ENCODE peak calls at places on chromosome 9, in six cellular contexts. X is CD8-positive, alpha-beta memory T cell; D is fibroblast of lung; I is HepG2; Q is tibial nerve; Y is GM23248. N is an unnamed sample.

GRCh38 chr9:14433841-14434511 is 120.0 kb upstream of the NFIB start:
- DNase-seq in I (peak; percentile 20), Q (no peak), Y (peak; percentile 72), D (peak; percentile 63), X (no peak), N (no peak)

GRCh38 chr9:109931623-109932022 is 151.6 kb downstream of the PALM2AKAP2 start:
- DNase-seq in X (no peak), D (no peak), I (no peak), Y (no peak), Q (no peak), N (no peak)

GRCh38 chr9:72052122-72052521 is 8.3 kb downstream of the C9orf57 start:
- DNase-seq in X (no peak), D (no peak), Q (no peak), Y (no peak), I (no peak), N (no peak)

GRCh38 chr9:4301971-4302427 is 2.1 kb upstream of the GLIS3 start:
- DNase-seq in I (no peak), X (no peak), Y (peak; percentile 99), D (peak; percentile 97), Q (peak; percentile 13), N (no peak)

GRCh38 chr9:16679327-16679821 is 191.1 kb downstream of the BNC2 start:
- DNase-seq in Q (no peak), D (peak; percentile 73), Y (peak; percentile 87), X (no peak), I (no peak), N (no peak)

GRCh38 chr9:36213387-36213786 is 22.7 kb downstream of the CLTA start:
- DNase-seq in Q (no peak), I (no peak), Y (no peak), D (no peak), X (no peak), N (no peak)

GRCh38 chr9:136605966-136606365 is 56.8 kb upstream of the EGFL7 start:
- DNase-seq in Y (no peak), I (no peak), X (no peak), D (no peak), Q (no peak), N (no peak)

GRCh38 chr9:129331772-129332512 is 153.9 kb upstream of the IER5L start:
- DNase-seq in Y (no peak), X (no peak), I (no peak), Q (no peak), D (no peak), N (no peak)

GRCh38 chr9:94937214-94937903 is 210.9 kb downstream of the AOPEP start:
- DNase-seq in I (no peak), Q (no peak), X (no peak), Y (peak; percentile 90), D (peak; percentile 94), N (no peak)

GRCh38 chr9:15182755-15183154 is 124.3 kb downstream of the TTC39B start:
- DNase-seq in I (no peak), X (no peak), Q (no peak), D (no peak), Y (no peak), N (no peak)

GRCh38 chr9:89408628-89409101 is 89.2 kb downstream of the SEMA4D start:
- DNase-seq in D (no peak), I (no peak), Y (no peak), Q (no peak), X (peak; percentile 76), N (peak; percentile 44)

GRCh38 chr9:98039474-98040072 is 17.0 kb upstream of the NANS start:
- DNase-seq in D (peak; percentile 34), Q (no peak), X (no peak), Y (peak; percentile 38), I (no peak), N (no peak)

GRCh38 chr9:131743501-131743900 is 3.6 kb upstream of the RAPGEF1 start:
- DNase-seq in Q (no peak), Y (peak; percentile 63), X (no peak), D (no peak), I (no peak), N (no peak)

GRCh38 chr9:88653926-88654325 is 118.9 kb downstream of the NXNL2 start:
- DNase-seq in Q (no peak), X (no peak), Y (peak; percentile 83), I (no peak), D (peak; percentile 75), N (no peak)

GRCh38 chr9:81758123-81758797 is 68.9 kb upstream of the TLE1 start:
- DNase-seq in I (no peak), Q (no peak), Y (no peak), D (no peak), X (no peak), N (no peak)

GRCh38 chr9:3527653-3527960 is 1.8 kb upstream of the RFX3 start:
- DNase-seq in X (no peak), I (peak; percentile 3), Y (no peak), D (no peak), Q (no peak), N (no peak)

GRCh38 chr9:14147738-14148137 is 166.2 kb downstream of the NFIB start:
- DNase-seq in I (no peak), X (no peak), Q (no peak), Y (no peak), D (no peak), N (no peak)

GRCh38 chr9:447230-448025 is 232.8 kb downstream of the DOCK8 start:
- DNase-seq in I (no peak), X (peak; percentile 58), Y (peak; percentile 48), D (peak; percentile 95), Q (no peak), N (peak; percentile 95)

GRCh38 chr9:110246214-110246613 is 10.1 kb downstream of the TXN start:
- DNase-seq in Q (no peak), D (no peak), Y (no peak), X (no peak), I (no peak), N (no peak)

GRCh38 chr9:104881991-104882555 is 45.9 kb downstream of the ABCA1 start:
- DNase-seq in Q (no peak), D (no peak), X (no peak), I (no peak), Y (no peak), N (no peak)

GRCh38 chr9:8622222-8622802 is 822.7 kb upstream of the DMAC1 start:
- DNase-seq in X (no peak), Q (no peak), D (no peak), Y (no peak), I (no peak), N (no peak)

GRCh38 chr9:89592963-89593775 is 11.6 kb upstream of the GADD45G start:
- DNase-seq in I (peak; percentile 66), Q (no peak), D (peak; percentile 70), Y (peak; percentile 27), X (no peak), N (no peak)

GRCh38 chr9:130117816-130118632 is 54.2 kb upstream of the NCS1 start:
- DNase-seq in X (no peak), Y (peak; percentile 94), Q (no peak), I (no peak), D (peak; percentile 72), N (no peak)

GRCh38 chr9:137280478-137281344 is 3.2 kb downstream of the TOR4A start:
- DNase-seq in I (no peak), Y (peak; percentile 59), Q (no peak), D (no peak), X (no peak), N (no peak)

DNA sequence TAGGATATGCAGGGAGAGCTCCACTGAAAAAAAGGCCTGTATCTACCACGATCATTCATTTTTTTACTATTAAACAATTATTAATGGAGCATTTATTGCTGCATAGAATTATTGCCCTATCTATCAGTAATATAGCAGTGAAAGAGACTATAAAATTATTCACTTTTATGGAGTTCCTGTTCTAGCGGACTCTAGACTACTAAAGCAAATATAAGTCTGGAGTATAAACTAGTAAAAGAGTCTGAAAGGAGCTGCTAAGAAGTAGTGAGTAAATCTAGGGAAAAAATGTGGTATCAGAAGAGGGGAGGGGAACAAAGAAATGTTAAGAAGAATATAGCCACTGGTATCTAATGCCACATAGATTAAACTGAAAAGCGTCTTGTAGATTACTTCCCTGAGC is 150.4 kb upstream of the CYLC2 start:
- DNase-seq in X (no peak), I (no peak), Q (no peak), Y (no peak), D (no peak), N (no peak)
- H3K9me3 ChIP-seq in X (no peaks in the 10 kb centered on the region), I (no peaks in the 10 kb centered on the region), Q (no peaks in the 10 kb centered on the region), Y (peaks cover 3% of the 10 kb centered on the region), D (no peaks in the 10 kb centered on the region), N (peaks cover 4% of the 10 kb centered on the region)

GRCh38 chr9:91837982-91838731 is 111.9 kb downstream of the ROR2 start:
- DNase-seq in Q (no peak), Y (peak; percentile 46), I (no peak), X (no peak), D (peak; percentile 31), N (no peak)
- H3K4me3 ChIP-seq in Q (no peak overlapping the region), Y (peak overlapping the region; percentile 53), I (no peak overlapping the region), X (no peak overlapping the region), D (peak overlapping the region; percentile 45), N (no peak overlapping the region)

GRCh38 chr9:68530618-68531017 is 10.1 kb downstream of the TMEM252 start:
- DNase-seq in X (no peak), Y (no peak), D (no peak), I (peak; percentile 80), Q (no peak), N (no peak)
- H3K27me3 ChIP-seq in X (no peaks in the 10 kb centered on the region), Y (no peaks in the 10 kb centered on the region), D (no peaks in the 10 kb centered on the region), I (no peaks in the 10 kb centered on the region), Q (no peaks in the 10 kb centered on the region), N (no peaks in the 10 kb centered on the region)

GRCh38 chr9:135244271-135244691 is 156.8 kb downstream of the OLFM1 start:
- DNase-seq in D (no peak), I (no peak), Y (no peak), Q (no peak), X (no peak), N (no peak)
- H3K9me3 ChIP-seq in D (no peaks in the 10 kb centered on the region), I (no peaks in the 10 kb centered on the region), Y (no peaks in the 10 kb centered on the region), Q (no peaks in the 10 kb centered on the region), X (no peaks in the 10 kb centered on the region), N (no peaks in the 10 kb centered on the region)